ENCODE peak calls at places on chromosomes 11 and 22, in four cellular contexts. K is activated CD4-positive, alpha-beta T cell treated with anti-CD3 and anti-CD28 coated beads for 48 hours; C is H1; G is cardiac fibroblast. L is an unnamed sample.

GRCh38 chr11:69810289-69811118 is 8.7 kb downstream of the FGF3 start:
- DNase-seq in K (no peak), C (no peak), G (no peak), L (no peak)

GRCh38 chr22:46349681-46350080 is 14.2 kb downstream of the TRMU start:
- DNase-seq in K (no peak), C (no peak), G (no peak), L (no peak)

GRCh38 chr11:8812438-8812837 is 98.6 kb upstream of the AKIP1 start:
- DNase-seq in K (no peak), C (no peak), G (peak), L (peak)

GRCh38 chr22:36565686-36566085 is 36.7 kb upstream of the EIF3D start:
- DNase-seq in K (no peak), C (no peak), G (no peak), L (peak)

GRCh38 chr11:75678620-75679259 is 9.9 kb upstream of the MAP6 start:
- DNase-seq in K (no peak), C (no peak), G (no peak), L (no peak)

GRCh38 chr22:48382197-48382596 is 1445.5 kb downstream of the BRD1 start:
- DNase-seq in K (no peak), C (peak), G (no peak), L (no peak)

GRCh38 chr11:124474079-124474478 is 28.6 kb upstream of the OR8B8 start:
- DNase-seq in K (no peak), C (no peak), G (no peak), L (no peak)

GRCh38 chr11:78952866-78953265 is 378.2 kb upstream of the NARS2 start:
- DNase-seq in K (no peak), C (no peak), G (no peak), L (no peak)

GRCh38 chr22:41256898-41257260 is 16.1 kb upstream of the CHADL start:
- DNase-seq in K (no peak), C (no peak), G (peak), L (no peak)

GRCh38 chr11:450809-451451 is 851 bp downstream of the PTDSS2 start:
- DNase-seq in K (peak), C (no peak), G (peak), L (peak)

GRCh38 chr11:64602466-64603070 is 11.5 kb downstream of the SLC22A12 start:
- DNase-seq in K (no peak), C (no peak), G (no peak), L (no peak)

GRCh38 chr11:123125169-123125568 is 63.2 kb upstream of the HSPA8 start:
- DNase-seq in K (no peak), C (no peak), G (no peak), L (no peak)

GRCh38 chr22:48701296-48702030 is 1126.2 kb downstream of the BRD1 start:
- DNase-seq in K (no peak), C (no peak), G (no peak), L (no peak)

L was measured in LHCN-M2.